ENCODE peak calls at places on chromosome X, in nine cellular contexts. X, Z, N, Y, E, P, G, I and J are unnamed samples.

GRCh38 chrX:78946178-78946896 is 1.1 kb downstream of the P2RY10 start:
- DNase-seq in E (no peak), X (no peak), N (no peak), G (no peak), I (no peak), P (no peak), Z (no peak), Y (no peak), J (no peak)

GRCh38 chrX:121356139-121356849 is 308.9 kb downstream of the GLUD2 start:
- DNase-seq in X (no peak), E (no peak), Z (no peak), P (no peak), I (no peak), G (no peak), Y (no peak), N (no peak), J (no peak)

GRCh38 chrX:40091691-40092421 is 5.9 kb downstream of the BCOR start:
- DNase-seq in Y (no peak), N (no peak), G (no peak), X (no peak), I (no peak), E (no peak), P (no peak), Z (no peak), J (no peak)

GRCh38 chrX:12961191-12961718 is 13.7 kb upstream of the TMSB4X start:
- DNase-seq in Y (no peak), Z (no peak), E (no peak), G (no peak), X (no peak), N (no peak), I (no peak), P (no peak), J (no peak)

GRCh38 chrX:155751131-155751530 is 130.0 kb upstream of the VAMP7 start:
- DNase-seq in P (no peak), N (no peak), Z (no peak), Y (no peak), I (no peak), G (no peak), X (no peak), E (no peak), J (no peak)

GRCh38 chrX:22109442-22109841 is 77.3 kb downstream of the PHEX start:
- DNase-seq in I (no peak), Y (no peak), G (peak), E (no peak), Z (no peak), N (no peak), X (no peak), P (no peak), J (no peak)

GRCh38 chrX:114800719-114801118 is 216.7 kb downstream of the IL13RA2 start:
- DNase-seq in X (no peak), E (no peak), N (peak), P (no peak), I (no peak), Y (no peak), G (peak), Z (no peak), J (no peak)

GRCh38 chrX:69531031-69531755 is 27.1 kb downstream of the NALF2 start:
- DNase-seq in G (no peak), Z (no peak), I (no peak), P (no peak), X (no peak), N (no peak), Y (no peak), E (no peak), J (no peak)

GRCh38 chrX:45758319-45758718 is 557.6 kb upstream of the DIPK2B start:
- DNase-seq in N (no peak), Y (no peak), P (no peak), X (no peak), Z (no peak), E (no peak), I (no peak), G (peak), J (no peak)

GRCh38 chrX:112759512-112759911 is 79.8 kb upstream of the LHFPL1 start:
- DNase-seq in I (no peak), Y (no peak), G (no peak), X (no peak), Z (no peak), P (no peak), N (no peak), E (no peak), J (no peak)

GRCh38 chrX:57251965-57252364 is 34.5 kb upstream of the FAAH2 start:
- DNase-seq in G (no peak), N (no peak), Z (no peak), Y (no peak), P (no peak), I (no peak), X (no peak), E (no peak), J (no peak)

GRCh38 chrX:23389196-23389792 is 54.6 kb downstream of the PTCHD1 start:
- DNase-seq in N (no peak), I (no peak), E (no peak), Y (no peak), G (no peak), X (no peak), P (no peak), Z (no peak), J (no peak)

GRCh38 chrX:113399501-113400192 is 559.0 kb upstream of the AMOT start:
- DNase-seq in I (no peak), P (no peak), N (no peak), G (no peak), E (no peak), Y (no peak), X (no peak), Z (no peak), J (no peak)

GRCh38 chrX:136710324-136710951 is 62.5 kb downstream of the CD40LG start:
- DNase-seq in X (no peak), G (peak), N (no peak), I (no peak), P (no peak), E (no peak), Z (no peak), Y (no peak), J (no peak)

GRCh38 chrX:45320191-45320590 is 119.5 kb upstream of the DIPK2B start:
- DNase-seq in Z (no peak), E (no peak), P (no peak), G (no peak), Y (no peak), X (no peak), N (no peak), I (no peak), J (no peak)

GRCh38 chrX:20740443-20740842 is 473.7 kb upstream of the RPS6KA3 start:
- DNase-seq in N (no peak), X (no peak), G (no peak), E (no peak), I (no peak), Z (no peak), P (no peak), Y (no peak), J (no peak)

GRCh38 chrX:18702362-18703195 is 4.9 kb upstream of the PPEF1 start:
- DNase-seq in Z (no peak), X (no peak), P (no peak), E (no peak), Y (no peak), N (no peak), I (peak), G (peak), J (no peak)

GRCh38 chrX:55004231-55004630 is 4.1 kb downstream of the APEX2 start:
- DNase-seq in I (no peak), P (no peak), E (no peak), N (no peak), G (no peak), Z (no peak), Y (no peak), X (no peak), J (no peak)

GRCh38 chrX:24014388-24015018 is 12.5 kb downstream of the KLHL15 start:
- DNase-seq in Y (no peak), Z (no peak), N (no peak), P (no peak), G (peak), I (no peak), E (no peak), X (no peak), J (no peak)

GRCh38 chrX:48835524-48836329 is at the start of gene PCSK1N:
- DNase-seq in Z (no peak), E (no peak), Y (no peak), X (no peak), I (peak), N (no peak), P (peak), G (no peak), J (no peak)

GRCh38 chrX:19899234-19899788 is 11.9 kb upstream of the SH3KBP1 start:
- DNase-seq in I (no peak), Y (no peak), E (no peak), P (no peak), X (no peak), N (no peak), Z (no peak), G (no peak), J (no peak)

GRCh38 chrX:46645614-46646013 is 72.0 kb downstream of the CHST7 start:
- DNase-seq in E (no peak), Z (no peak), Y (no peak), X (no peak), P (no peak), G (no peak), I (no peak), N (no peak), J (no peak)

GRCh38 chrX:54934058-54934457 is 13.4 kb downstream of the TRO start:
- DNase-seq in Z (no peak), N (no peak), P (no peak), I (no peak), E (no peak), X (no peak), Y (no peak), G (no peak), J (no peak)

GRCh38 chrX:134023851-134024281 is 38.5 kb upstream of the GPC3 start:
- DNase-seq in Y (no peak), Z (no peak), G (no peak), P (no peak), I (no peak), N (no peak), E (no peak), X (no peak), J (no peak)

GRCh38 chrX:40101430-40101802 is 3.7 kb upstream of the BCOR start:
- DNase-seq in X (no peak), I (no peak), N (no peak), E (no peak), G (no peak), P (no peak), Z (no peak), Y (no peak), J (no peak)

GRCh38 chrX:103716967-103717366 is 6.3 kb downstream of the TMEM31 start:
- DNase-seq in Y (no peak), Z (no peak), X (no peak), I (no peak), E (no peak), P (no peak), N (no peak), G (peak), J (peak)

GRCh38 chrX:17679820-17680219 is 57.5 kb upstream of the SCML1 start:
- DNase-seq in I (no peak), X (no peak), E (no peak), P (no peak), N (no peak), G (no peak), Z (no peak), Y (no peak), J (no peak)

GRCh38 chrX:101071585-101071984 is 7.1 kb upstream of the TMEM35A start:
- DNase-seq in P (no peak), E (no peak), Y (no peak), G (no peak), X (no peak), I (no peak), Z (no peak), N (no peak), J (no peak)

GRCh38 chrX:91434351-91435168 is at the start of gene PABPC5:
- DNase-seq in E (no peak), G (peak), Y (peak), P (peak), N (peak), I (no peak), X (peak), Z (peak), J (no peak)

GRCh38 chrX:151801980-151802379 is 67.4 kb downstream of the CNGA2 start:
- DNase-seq in E (no peak), I (peak), N (no peak), G (no peak), X (no peak), P (no peak), Y (no peak), Z (no peak), J (no peak)

GRCh38 chrX:130682990-130683389 is 220.0 kb downstream of the ENOX2 start:
- DNase-seq in I (no peak), X (no peak), Z (no peak), N (no peak), E (no peak), P (no peak), Y (no peak), G (peak), J (no peak)

GRCh38 chrX:148976571-148976970 is 476.2 kb downstream of the AFF2 start:
- DNase-seq in I (no peak), Y (no peak), Z (no peak), G (no peak), E (no peak), X (no peak), P (no peak), N (no peak), J (no peak)

GRCh38 chrX:3697701-3698279 is 15.7 kb downstream of the PRKX start:
- DNase-seq in X (no peak), G (peak), P (peak), E (no peak), N (peak), I (no peak), Y (peak), Z (no peak), J (peak)

GRCh38 chrX:9369802-9370291 is 95.0 kb upstream of the TBL1X start:
- DNase-seq in X (no peak), Y (no peak), G (no peak), N (no peak), E (no peak), Z (no peak), I (no peak), P (no peak), J (no peak)

GRCh38 chrX:147478899-147479298 is 432.8 kb upstream of the FMR1 start:
- DNase-seq in Z (no peak), X (no peak), P (no peak), G (no peak), Y (no peak), N (no peak), I (no peak), E (no peak), J (no peak)

GRCh38 chrX:150569155-150569477 is 695 bp downstream of the MTM1 start:
- DNase-seq in E (no peak), G (peak), X (peak), Z (no peak), N (no peak), I (no peak), P (no peak), Y (no peak), J (no peak)

GRCh38 chrX:150567645-150568319 is 639 bp upstream of the MTM1 start:
- DNase-seq in P (no peak), I (peak), X (no peak), Z (no peak), Y (no peak), E (no peak), G (no peak), N (no peak), J (no peak)

GRCh38 chrX:150572206-150572605 is 3.8 kb downstream of the MTM1 start:
- DNase-seq in Y (no peak), I (no peak), G (no peak), Z (no peak), E (no peak), N (no peak), P (no peak), X (no peak), J (no peak)

GRCh38 chrX:150568320-150569154 is at the start of gene MTM1:
- DNase-seq in N (peak), P (peak), E (peak), I (peak), Y (peak), Z (peak), X (peak), G (peak), J (peak)

DNA sequence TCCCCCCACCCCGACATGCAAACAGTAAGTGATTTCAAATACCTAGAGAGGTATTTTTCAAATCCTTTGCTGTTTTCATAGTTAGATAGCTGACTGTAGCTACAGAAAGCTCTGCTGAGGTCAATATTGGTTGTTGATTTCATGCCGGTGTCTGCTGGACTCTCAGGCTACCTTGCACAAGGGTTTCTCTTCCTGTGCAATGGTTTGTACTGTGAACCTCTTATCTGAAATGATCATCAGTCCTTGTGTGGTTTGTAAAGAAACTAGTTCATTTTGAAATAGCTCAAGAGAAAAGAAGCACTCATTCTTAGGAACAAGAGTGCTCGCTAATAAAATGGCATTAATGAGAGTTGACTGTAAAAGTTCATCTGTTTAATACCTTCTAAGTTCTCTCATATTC is 2.1 kb downstream of the MTM1 start:
- DNase-seq in N (no peak), X (no peak), I (no peak), G (no peak), E (no peak), P (no peak), Z (no peak), Y (no peak), J (no peak)
- TF ChIP-seq POLR2A in N (no peak), X (no peak), I (no peak), G (no peak), E (no peak), P (no peak), Z (no peak), Y (no peak), J (no peak)

GRCh38 chrX:7147978-7148824 is at the start of gene PUDP:
- DNase-seq in P (peak), Y (peak), X (peak), I (peak), Z (peak), G (peak), E (peak), N (peak), J (peak)
- TF ChIP-seq POLR2A in P (no peak), Y (peak), X (no peak), I (peak), Z (no peak), G (peak), E (peak), N (peak), J (peak)

GRCh38 chrX:154021131-154021611 is 1.5 kb upstream of the IRAK1 start:
- DNase-seq in X (no peak), I (no peak), P (no peak), Z (no peak), E (no peak), Y (no peak), G (peak), N (no peak), J (peak)
- TF ChIP-seq POLR2A in X (no peak), I (no peak), P (no peak), Z (no peak), E (no peak), Y (no peak), G (no peak), N (no peak), J (no peak)

DNA sequence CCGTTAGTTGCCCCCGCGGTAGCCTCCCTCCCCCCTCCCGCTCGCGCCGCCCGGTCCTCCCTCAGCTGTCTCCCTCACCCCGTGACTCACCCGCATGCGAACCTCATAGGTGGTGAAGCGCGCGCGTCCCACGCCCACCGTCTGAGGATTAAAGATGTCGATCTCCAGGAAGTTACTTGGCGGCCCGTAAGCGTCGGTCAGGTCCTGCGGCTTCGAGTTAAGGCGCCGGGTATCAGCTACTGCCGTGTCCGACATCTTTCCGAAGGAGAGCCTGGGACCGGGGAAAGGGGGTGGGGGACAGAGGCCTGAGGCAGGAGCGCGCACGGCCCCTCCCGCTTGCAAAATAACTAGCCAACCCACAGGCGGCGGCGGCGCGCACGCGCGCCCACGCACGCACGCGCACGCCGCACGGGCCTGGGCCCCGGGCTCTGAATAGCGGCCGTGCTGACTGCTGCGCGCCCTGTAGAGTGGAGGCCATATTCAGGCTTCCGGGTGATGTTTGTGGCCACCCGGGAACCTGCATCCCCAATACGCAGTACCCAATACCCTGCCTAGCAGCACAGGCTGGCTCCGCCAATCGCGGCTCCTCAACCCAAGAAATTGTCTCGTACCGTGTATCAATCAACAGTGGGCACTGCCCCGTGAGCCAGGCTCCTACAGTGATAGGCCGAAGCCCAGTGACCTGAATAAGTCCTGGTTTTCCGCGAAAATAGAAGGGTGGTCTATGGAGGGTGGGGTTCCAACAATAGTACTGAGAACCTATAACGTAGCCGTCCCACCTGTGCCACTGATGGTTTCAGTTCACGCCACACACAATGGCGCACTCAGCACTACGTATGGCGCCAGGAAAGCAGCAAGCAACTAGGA is at the start of gene SNX12:
- DNase-seq in I (peak), X (peak), G (peak), Z (peak), P (peak), Y (peak), E (peak), N (peak), J (peak)
- TF ChIP-seq POLR2A in I (peak), X (no peak), G (peak), Z (no peak), P (no peak), Y (peak), E (peak), N (peak), J (peak)

GRCh38 chrX:118974088-118974907 is at the start of gene LONRF3:
- DNase-seq in Y (peak), P (peak), Z (peak), I (peak), X (peak), G (peak), N (peak), E (no peak), J (no peak)
- TF ChIP-seq POLR2A in Y (peak), P (peak), Z (peak), I (peak), X (no peak), G (no peak), N (peak), E (no peak), J (no peak)

GRCh38 chrX:153692611-153693156 is 5.0 kb downstream of the SLC6A8 start:
- DNase-seq in Z (no peak), Y (no peak), E (no peak), X (no peak), I (no peak), N (peak), G (no peak), P (no peak), J (no peak)

GRCh38 chrX:153689654-153690465 is 2.1 kb downstream of the SLC6A8 start:
- DNase-seq in Y (no peak), G (peak), Z (no peak), E (no peak), I (no peak), N (peak), X (no peak), P (no peak), J (no peak)

GRCh38 chrX:153693216-153694086 is 5.7 kb downstream of the SLC6A8 start:
- DNase-seq in G (no peak), P (no peak), I (no peak), N (peak), Y (peak), E (no peak), X (no peak), Z (no peak), J (no peak)

GRCh38 chrX:153690466-153690865 is 2.7 kb downstream of the SLC6A8 start:
- DNase-seq in Z (no peak), G (no peak), I (no peak), N (peak), Y (no peak), P (no peak), X (no peak), E (no peak), J (no peak)

DNA sequence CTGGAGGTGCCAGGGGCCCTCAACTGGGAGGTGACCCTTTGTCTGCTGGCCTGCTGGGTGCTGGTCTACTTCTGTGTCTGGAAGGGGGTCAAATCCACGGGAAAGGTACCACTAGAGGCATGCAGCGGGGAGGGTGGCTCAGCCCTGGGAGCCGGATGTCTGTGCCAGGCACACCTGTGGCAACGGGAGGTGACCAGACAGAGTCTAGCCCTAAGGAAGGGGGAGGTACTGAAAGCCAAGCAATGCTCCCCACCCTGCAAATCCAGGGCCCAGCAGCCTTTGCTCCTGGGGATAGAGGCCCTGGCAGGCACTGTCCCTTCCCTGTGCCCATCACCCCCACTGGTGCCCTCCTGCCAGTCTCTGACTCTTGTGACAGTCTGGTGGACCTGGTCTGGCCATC is 4.3 kb downstream of the SLC6A8 start:
- DNase-seq in Z (no peak), N (peak), Y (no peak), X (no peak), I (no peak), G (no peak), E (no peak), P (no peak), J (no peak)
- TF ChIP-seq POLR2A in Z (no peak), N (no peak), Y (no peak), X (no peak), I (no peak), G (no peak), E (no peak), P (no peak), J (no peak)